ENCODE peak calls at places on chromosomes 12 and 14, in eight cellular contexts. E is tibial artery, V is neural progenitor cell, X is PC-9, Q is dorsolateral prefrontal cortex, G is breast epithelium, B is sigmoid colon, W is transverse colon. S is an unnamed sample.

GRCh38 chr12:103529306-103529705 is 33.5 kb upstream of the C12orf42 start:
- DNase-seq in B (no peak), E (no peak), V (no peak), W (no peak), X (no peak), G (no peak), Q (no peak), S (no peak)

GRCh38 chr14:22536853-22537338 is 52.1 kb downstream of the DAD1 start:
- DNase-seq in B (peak), W (peak), E (peak), Q (no peak), X (peak), G (no peak), V (no peak), S (peak)

GRCh38 chr12:107468976-107469375 is 216.6 kb upstream of the PWP1 start:
- DNase-seq in V (no peak), Q (no peak), W (no peak), G (no peak), E (no peak), B (no peak), X (no peak), S (no peak)

GRCh38 chr12:12070674-12071661 is at the start of gene BCL2L14:
- DNase-seq in B (no peak), W (peak), G (no peak), V (no peak), Q (no peak), X (peak), E (no peak), S (no peak)

GRCh38 chr14:53055003-53055402 is 98.1 kb downstream of the DDHD1 start:
- DNase-seq in W (no peak), G (no peak), E (no peak), Q (no peak), B (no peak), V (peak), X (no peak), S (peak)

GRCh38 chr12:44972746-44973421 is 78.0 kb downstream of the DBX2 start:
- DNase-seq in W (no peak), B (no peak), Q (no peak), G (no peak), X (no peak), V (peak), E (no peak), S (no peak)

GRCh38 chr14:70032447-70032846 is 153.2 kb downstream of the SMOC1 start:
- DNase-seq in V (peak), X (no peak), E (no peak), B (no peak), Q (no peak), W (no peak), G (no peak), S (no peak)

GRCh38 chr12:53006810-53007742 is 820 bp downstream of the EIF4B start:
- DNase-seq in X (peak), Q (peak), B (peak), W (peak), E (peak), G (peak), V (peak), S (peak)

GRCh38 chr12:12387521-12387920 is 30.6 kb downstream of the BORCS5 start:
- DNase-seq in E (no peak), W (no peak), V (no peak), X (no peak), G (no peak), B (no peak), Q (no peak), S (peak)

GRCh38 chr12:123075092-123075491 is 75.8 kb downstream of the PITPNM2 start:
- DNase-seq in W (no peak), V (no peak), G (no peak), X (no peak), B (no peak), Q (no peak), E (no peak), S (peak)

GRCh38 chr14:87868920-87869319 is 124.1 kb downstream of the GALC start:
- DNase-seq in V (no peak), B (no peak), G (no peak), Q (no peak), E (no peak), W (no peak), X (no peak), S (no peak)

GRCh38 chr14:104688755-104689619 is at the start of gene INF2:
- DNase-seq in W (peak), G (no peak), V (peak), Q (no peak), E (no peak), B (no peak), X (no peak), S (peak)

GRCh38 chr12:122886851-122887816 is 8.8 kb downstream of the VPS37B start:
- DNase-seq in X (peak), Q (no peak), G (no peak), E (no peak), W (peak), B (no peak), V (peak), S (peak)

GRCh38 chr12:92488735-92489134 is 214.1 kb upstream of the PLEKHG7 start:
- DNase-seq in E (no peak), B (no peak), Q (no peak), X (no peak), G (no peak), V (no peak), W (no peak), S (no peak)

GRCh38 chr12:67047634-67048033 is 221.5 kb upstream of the CAND1 start:
- DNase-seq in B (no peak), E (no peak), G (no peak), Q (no peak), V (no peak), X (no peak), W (no peak), S (no peak)

GRCh38 chr12:91361864-91362263 is 179.2 kb upstream of the DCN start:
- DNase-seq in W (no peak), Q (no peak), B (no peak), E (no peak), X (peak), V (peak), G (no peak), S (no peak)

GRCh38 chr14:36006623-36007022 is 169.9 kb downstream of the PTCSC3 start:
- DNase-seq in X (no peak), W (no peak), E (no peak), G (no peak), B (no peak), Q (no peak), V (no peak), S (no peak)

GRCh38 chr12:96078281-96078761 is 42.9 kb upstream of the LTA4H start:
- DNase-seq in V (no peak), G (peak), W (no peak), E (no peak), X (no peak), B (peak), Q (no peak), S (no peak)

GRCh38 chr12:111298583-111299436 is 70.1 kb downstream of the PHETA1 start:
- DNase-seq in V (peak), B (no peak), E (no peak), G (no peak), W (peak), X (no peak), Q (peak), S (no peak)

GRCh38 chr14:85131523-85131922 is 398.4 kb upstream of the FLRT2 start:
- DNase-seq in W (no peak), X (no peak), E (no peak), V (peak), Q (no peak), B (no peak), G (no peak), S (no peak)

GRCh38 chr12:65147312-65147905 is 22.0 kb upstream of the LEMD3 start:
- DNase-seq in E (no peak), B (no peak), G (no peak), Q (no peak), X (no peak), W (no peak), V (no peak), S (no peak)

GRCh38 chr12:56644654-56645053 is 1.1 kb downstream of the ATP5F1B start:
- DNase-seq in W (no peak), X (no peak), V (no peak), Q (no peak), E (no peak), G (no peak), B (no peak), S (no peak)

GRCh38 chr14:92780444-92780843 is 13.7 kb upstream of the GOLGA5 start:
- DNase-seq in G (no peak), V (no peak), B (no peak), Q (no peak), W (no peak), X (peak), E (no peak), S (no peak)

GRCh38 chr14:91835920-91836843 is 31.2 kb downstream of the TC2N start:
- DNase-seq in G (peak), W (peak), B (peak), Q (no peak), E (peak), X (peak), V (peak), S (peak)

GRCh38 chr12:53659609-53660008 is 16.3 kb downstream of the ATP5MC2 start:
- DNase-seq in Q (no peak), V (no peak), E (no peak), G (no peak), X (no peak), W (no peak), B (no peak), S (no peak)

GRCh38 chr14:96261772-96262485 is 5.9 kb downstream of the BDKRB1 start:
- DNase-seq in W (no peak), E (no peak), Q (no peak), G (no peak), B (peak), V (no peak), X (no peak), S (no peak)

GRCh38 chr12:88145567-88146347 is 3.6 kb downstream of the TMTC3 start:
- DNase-seq in X (no peak), W (no peak), E (no peak), G (no peak), Q (no peak), V (no peak), B (no peak), S (peak)

GRCh38 chr14:96100171-96101064 is 61.3 kb downstream of the C14orf132 start:
- DNase-seq in G (peak), V (peak), X (peak), W (peak), Q (peak), E (peak), B (peak), S (no peak)

GRCh38 chr14:91246051-91246852 is 1.7 kb upstream of the GPR68 start:
- DNase-seq in X (no peak), B (no peak), G (no peak), W (peak), V (no peak), E (no peak), Q (no peak), S (no peak)

GRCh38 chr12:119025786-119026185 is 44.4 kb downstream of the SRRM4 start:
- DNase-seq in W (no peak), B (no peak), X (no peak), E (no peak), V (no peak), G (no peak), Q (no peak), S (no peak)

GRCh38 chr14:100660498-100661339 is 66.0 kb upstream of the DLK1 start:
- DNase-seq in V (no peak), X (peak), E (no peak), Q (no peak), B (no peak), G (no peak), W (no peak), S (peak)

GRCh38 chr14:100656996-100657395 is 69.7 kb upstream of the DLK1 start:
- DNase-seq in B (no peak), G (no peak), E (no peak), W (no peak), Q (no peak), X (no peak), V (no peak), S (no peak)

GRCh38 chr14:100658514-100658886 is 68.2 kb upstream of the DLK1 start:
- DNase-seq in V (peak), E (no peak), B (no peak), W (no peak), X (no peak), Q (no peak), G (no peak), S (no peak)

GRCh38 chr14:100659345-100660001 is 67.2 kb upstream of the DLK1 start:
- DNase-seq in X (no peak), G (no peak), E (no peak), Q (no peak), W (no peak), B (no peak), V (no peak), S (no peak)

GRCh38 chr14:100657780-100658513 is 68.7 kb upstream of the DLK1 start:
- DNase-seq in E (no peak), X (no peak), V (no peak), Q (no peak), G (no peak), W (no peak), B (no peak), S (no peak)
- TF ChIP-seq CTCF in E (no peak), X (no peak), V (no peak), Q (no peak), G (no peak), W (no peak), B (no peak), S (no peak)

GRCh38 chr12:3061858-3062215 is 15.3 kb upstream of the TSPAN9 start:
- DNase-seq in V (no peak), B (no peak), X (no peak), W (no peak), E (no peak), Q (no peak), G (no peak), S (no peak)
- H3K27ac ChIP-seq in V (no peak), B (no peak), X (no peak), W (no peak), E (no peak), Q (no peak), G (no peak), S (no peak)

GRCh38 chr12:100991059-100991562 is 196.5 kb downstream of the ANO4 start:
- DNase-seq in Q (no peak), X (no peak), W (no peak), E (no peak), G (no peak), V (no peak), B (no peak), S (no peak)

GRCh38 chr12:100986595-100987547 is 192.3 kb downstream of the ANO4 start:
- DNase-seq in G (no peak), V (peak), E (no peak), Q (no peak), B (no peak), X (no peak), W (no peak), S (no peak)

GRCh38 chr12:100988278-100988625 is 193.7 kb downstream of the ANO4 start:
- DNase-seq in W (no peak), G (no peak), B (no peak), E (no peak), Q (no peak), V (peak), X (no peak), S (no peak)

GRCh38 chr12:100984821-100985220 is 190.2 kb downstream of the ANO4 start:
- DNase-seq in G (no peak), X (no peak), W (no peak), Q (no peak), V (no peak), B (no peak), E (no peak), S (no peak)

GRCh38 chr12:100987552-100988277 is 193.1 kb downstream of the ANO4 start:
- DNase-seq in G (no peak), E (no peak), V (peak), Q (peak), W (no peak), X (peak), B (no peak), S (peak)
- TF ChIP-seq CTCF in G (no peak), E (no peak), V (peak), Q (no peak), W (no peak), X (peak), B (no peak), S (peak)

GRCh38 chr12:15184484-15184883 is 36.7 kb downstream of the RERG start:
- DNase-seq in G (no peak), E (no peak), Q (no peak), W (no peak), B (no peak), X (no peak), V (no peak), S (no peak)

GRCh38 chr12:15180975-15181683 is 40.1 kb downstream of the RERG start:
- DNase-seq in V (no peak), B (no peak), X (no peak), G (no peak), W (no peak), Q (no peak), E (no peak), S (no peak)

GRCh38 chr12:15180325-15180724 is 40.9 kb downstream of the RERG start:
- DNase-seq in V (no peak), G (no peak), B (no peak), Q (no peak), E (no peak), X (no peak), W (no peak), S (no peak)

DNA sequence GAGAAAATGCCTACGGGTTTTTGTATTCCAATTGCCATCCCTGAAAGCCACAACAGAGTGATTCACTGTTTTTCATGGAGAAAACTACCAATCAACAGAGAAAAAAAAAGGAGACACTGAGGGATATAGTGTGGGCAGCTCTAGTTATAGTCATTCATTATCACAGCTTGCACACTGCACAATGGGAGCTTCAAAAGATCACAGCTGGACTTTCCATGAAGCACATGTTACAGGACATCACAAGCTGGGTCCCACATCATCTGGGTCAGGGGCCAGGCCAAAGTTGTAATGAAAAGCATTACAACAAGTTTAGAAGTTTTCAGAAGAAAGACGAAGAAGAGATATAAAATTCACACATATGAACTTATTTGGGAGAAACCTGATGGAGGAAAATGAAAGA is 41.5 kb downstream of the RERG start:
- DNase-seq in V (no peak), W (no peak), X (no peak), B (peak), Q (no peak), E (no peak), G (no peak), S (no peak)
- H3K27ac ChIP-seq in V (no peak), W (peak), X (no peak), B (peak), Q (no peak), E (no peak), G (peak), S (no peak)

GRCh38 chr12:977163-977562 is 13.9 kb upstream of the ERC1 start:
- DNase-seq in V (no peak), G (no peak), B (no peak), E (no peak), Q (no peak), X (no peak), W (no peak), S (no peak)
- TF ChIP-seq CTCF in V (no peak), G (no peak), B (no peak), E (no peak), Q (no peak), X (no peak), W (no peak), S (no peak)

DNA sequence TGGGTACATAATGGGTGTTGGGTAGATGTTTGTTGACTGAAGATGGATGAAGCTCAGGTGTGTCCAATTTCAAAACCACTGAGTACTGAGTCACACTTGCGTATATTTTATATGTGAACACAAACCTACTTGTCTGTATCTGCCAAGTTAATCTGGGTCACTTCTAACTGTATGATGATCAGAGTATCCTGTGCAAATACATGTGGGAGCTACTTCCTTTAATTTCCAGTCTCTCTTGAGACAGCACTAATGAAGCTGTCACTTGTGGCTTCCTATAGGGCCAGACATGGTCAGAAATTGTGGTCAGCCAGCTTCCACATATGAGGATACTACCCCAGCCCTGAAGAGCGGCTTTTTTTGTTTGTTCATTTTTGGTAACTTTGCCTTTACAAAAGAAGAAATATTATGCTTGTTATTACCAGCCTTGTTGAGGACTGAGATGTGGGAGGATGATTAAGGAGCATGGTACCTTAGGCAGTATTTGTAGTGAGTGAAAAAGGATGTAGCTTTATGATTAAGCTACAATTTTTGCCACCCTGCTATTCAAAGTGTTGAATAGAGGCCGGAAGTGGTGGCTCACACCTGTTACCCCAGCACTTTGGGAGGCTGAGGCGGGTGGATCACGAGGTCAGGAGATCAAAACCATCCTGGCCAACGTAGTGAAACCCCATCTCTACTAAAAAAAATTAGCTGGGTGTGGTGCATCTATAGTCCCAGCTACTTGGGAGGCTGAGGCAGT is 32.4 kb downstream of the PLXNC1 start:
- DNase-seq in E (no peak), B (no peak), V (no peak), Q (no peak), G (no peak), W (no peak), X (no peak), S (peak)
- H3K27ac ChIP-seq in E (no peak), B (no peak), V (no peak), Q (no peak), G (no peak), W (no peak), X (no peak), S (no peak)

GRCh38 chr14:24442240-24443052 is at the start of gene SDR39U1:
- DNase-seq in Q (peak), W (peak), V (peak), G (peak), E (peak), X (peak), B (peak), S (peak)
- TF ChIP-seq CTCF in Q (no peak), W (no peak), V (peak), G (peak), E (peak), X (no peak), B (no peak), S (no peak)

GRCh38 chr14:102988054-102988453 is 65.6 kb downstream of the AMN start:
- DNase-seq in G (no peak), B (no peak), V (no peak), Q (no peak), E (no peak), W (no peak), X (no peak), S (no peak)
- H3K27ac ChIP-seq in G (no peak), B (no peak), V (no peak), Q (peak), E (no peak), W (no peak), X (no peak), S (peak)